ENCODE peak calls at places on chromosomes 13 and 19, in four cellular contexts. L is WTC11, M is HepG2, V is K562. R is an unnamed sample.

GRCh38 chr19:42191855-42192254 is 25.6 kb downstream of the DEDD2 start:
- DNase-seq in V (no peak), L (no peak), M (peak), R (no peak)

GRCh38 chr13:20637811-20638210 is 65.7 kb upstream of the IL17D start:
- DNase-seq in L (no peak), M (no peak), V (no peak), R (no peak)

GRCh38 chr13:109945206-109945960 is 159.0 kb upstream of the IRS2 start:
- DNase-seq in V (no peak), L (no peak), M (no peak), R (no peak)

GRCh38 chr19:28294395-28294794 is 918.6 kb downstream of the UQCRFS1 start:
- DNase-seq in V (no peak), L (no peak), M (no peak), R (no peak)

GRCh38 chr19:40700083-40700482 is 9.6 kb upstream of the NUMBL start:
- DNase-seq in V (no peak), M (no peak), L (no peak), R (no peak)

GRCh38 chr13:39913928-39914327 is 258.5 kb downstream of the COG6 start:
- DNase-seq in V (no peak), L (no peak), M (no peak), R (no peak)

GRCh38 chr19:17753976-17754375 is 2.7 kb downstream of the FCHO1 start:
- DNase-seq in V (no peak), M (no peak), L (peak), R (peak)

GRCh38 chr19:46976845-46977320 is 42.8 kb upstream of the NPAS1 start:
- DNase-seq in M (no peak), V (peak), L (peak), R (no peak)

GRCh38 chr13:113211774-113212173 is 2.4 kb downstream of the CUL4A start:
- DNase-seq in M (peak), L (peak), V (no peak), R (no peak)

GRCh38 chr19:57664269-57665127 is 4.2 kb upstream of the ZSCAN4 start:
- DNase-seq in M (peak), V (peak), L (peak), R (peak)

GRCh38 chr19:49101160-49101559 is 13.0 kb upstream of the LIN7B start:
- DNase-seq in V (peak), M (no peak), L (no peak), R (no peak)

GRCh38 chr13:104301216-104301975 is 1235.2 kb upstream of the SLC10A2 start:
- DNase-seq in M (no peak), V (no peak), L (no peak), R (no peak)

GRCh38 chr19:7799640-7800355 is 30.2 kb upstream of the EVI5L start:
- DNase-seq in L (peak), M (peak), V (peak), R (peak)

DNA sequence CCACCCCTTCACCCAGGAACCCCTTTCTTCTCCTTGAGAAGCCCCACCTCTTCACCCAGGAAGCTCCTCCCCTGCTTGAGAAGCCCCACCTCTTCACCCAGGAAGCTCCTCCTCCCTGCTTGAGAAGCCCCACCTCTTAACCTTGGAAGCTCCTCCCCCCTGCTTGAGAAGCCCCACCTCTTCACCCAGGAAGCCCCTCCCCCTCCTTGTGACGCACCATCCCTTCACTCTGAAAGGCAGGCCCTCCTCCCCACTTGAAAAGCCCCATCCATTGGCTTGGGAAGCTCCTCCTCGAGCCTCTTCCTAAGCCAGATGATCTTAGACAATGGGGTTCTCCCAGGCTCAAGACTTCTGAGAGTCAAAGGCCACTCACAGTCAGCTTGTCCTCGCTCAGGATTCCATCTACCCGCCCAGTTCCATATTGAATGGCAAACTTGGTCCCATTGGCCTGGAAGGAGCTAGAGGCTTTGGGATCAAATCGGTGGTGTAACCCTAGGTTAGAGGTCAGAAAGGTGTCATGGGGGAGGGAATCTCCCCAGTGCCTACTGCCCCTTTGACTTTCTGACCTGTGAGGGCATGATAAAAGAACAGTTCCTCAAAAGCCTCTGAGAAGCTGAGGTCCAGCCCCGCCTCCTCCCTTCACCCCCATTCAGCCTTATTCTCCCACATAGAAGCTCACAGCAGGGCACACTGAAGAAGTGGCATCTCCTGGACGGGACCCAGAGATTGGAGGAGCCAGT is 4.0 kb downstream of the NAPSA start:
- DNase-seq in V (peak), L (peak), M (no peak), R (peak)
- TF ChIP-seq ELF4 in V (no peak), L (no peak), M (no peak), R (no peak)

GRCh38 chr19:54108496-54108895 is 5.8 kb downstream of the NDUFA3 start:
- DNase-seq in L (no peak), V (no peak), M (no peak), R (no peak)

GRCh38 chr19:54107876-54108490 is 5.3 kb downstream of the NDUFA3 start:
- DNase-seq in V (no peak), L (no peak), M (no peak), R (no peak)

GRCh38 chr19:54105796-54106195 is 3.1 kb downstream of the NDUFA3 start:
- DNase-seq in V (peak), M (no peak), L (no peak), R (no peak)

GRCh38 chr19:54106716-54107115 is 4.1 kb downstream of the NDUFA3 start:
- DNase-seq in L (no peak), M (no peak), V (no peak), R (no peak)

DNA sequence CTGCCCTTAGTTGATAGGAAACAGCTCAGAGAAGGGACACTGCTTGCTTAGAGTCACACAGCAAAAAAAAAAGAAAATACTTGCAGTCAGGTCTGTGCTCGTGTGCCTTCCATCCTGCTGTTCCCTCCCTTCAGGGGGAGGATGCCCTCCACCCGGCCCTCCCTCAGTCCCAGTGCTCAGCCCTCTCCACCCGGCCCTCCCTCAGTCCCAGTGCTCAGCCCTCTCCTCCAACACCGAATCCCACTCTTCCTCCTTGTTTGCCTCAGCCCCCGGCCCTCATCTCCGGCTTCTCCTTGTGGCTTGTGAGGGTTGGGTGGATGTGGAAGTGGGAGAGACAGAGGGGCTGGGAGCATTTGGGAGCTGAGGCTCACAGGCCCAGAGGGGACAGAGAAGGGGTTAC is 5.8 kb downstream of the TFPT start:
- DNase-seq in V (peak), M (no peak), L (no peak), R (no peak)
- TF ChIP-seq ELF4 in V (no peak), M (no peak), L (no peak), R (no peak)

DNA sequence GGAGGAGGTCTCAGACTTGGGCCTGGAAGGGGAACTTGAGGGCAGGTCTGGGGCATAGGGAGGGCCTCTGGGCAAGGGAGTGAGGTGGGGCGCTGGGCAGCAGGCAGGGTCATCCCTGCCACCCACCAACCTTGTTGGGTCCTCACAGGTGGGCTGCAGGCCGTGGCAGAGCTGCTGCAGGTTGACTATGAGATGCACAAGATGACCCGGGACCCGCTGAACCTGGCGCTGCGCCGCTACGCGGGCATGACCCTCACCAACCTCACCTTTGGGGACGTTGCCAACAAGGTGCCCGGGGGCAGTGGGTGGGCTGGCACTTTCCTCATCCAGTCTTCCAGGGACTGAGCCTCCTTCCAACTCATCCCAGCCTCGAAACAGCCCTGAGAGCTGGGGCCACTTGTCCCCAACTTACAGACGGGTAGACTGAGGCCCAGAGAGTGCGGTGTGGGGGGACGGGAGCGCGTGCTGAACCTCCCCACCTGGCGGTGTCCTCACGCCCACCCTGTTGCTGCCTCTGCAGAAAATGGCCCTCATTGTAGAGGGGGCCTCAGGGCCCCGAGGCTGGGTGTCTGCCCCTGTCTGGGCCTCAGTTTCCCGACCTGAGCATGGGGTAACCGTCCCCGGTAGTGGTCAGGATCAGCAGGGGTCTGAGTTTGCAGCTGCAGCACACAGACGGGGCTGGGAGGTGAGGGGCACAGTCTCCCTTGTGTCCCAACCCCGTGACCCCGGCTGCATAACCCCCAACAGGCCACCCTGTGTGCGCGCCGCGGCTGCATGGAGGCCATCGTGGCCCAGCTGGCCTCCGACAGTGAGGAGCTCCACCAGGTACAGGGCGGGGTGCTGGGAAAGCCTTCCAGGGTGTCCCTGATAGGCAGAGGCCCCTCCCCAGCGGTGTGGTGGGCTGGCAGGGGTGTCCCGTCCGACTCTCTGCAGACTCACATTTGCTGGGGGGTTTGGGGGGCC is 10.4 kb downstream of the APC2 start:
- DNase-seq in V (no peak), L (peak), M (no peak), R (no peak)
- TF ChIP-seq ELF4 in V (no peak), L (no peak), M (no peak), R (no peak)

DNA sequence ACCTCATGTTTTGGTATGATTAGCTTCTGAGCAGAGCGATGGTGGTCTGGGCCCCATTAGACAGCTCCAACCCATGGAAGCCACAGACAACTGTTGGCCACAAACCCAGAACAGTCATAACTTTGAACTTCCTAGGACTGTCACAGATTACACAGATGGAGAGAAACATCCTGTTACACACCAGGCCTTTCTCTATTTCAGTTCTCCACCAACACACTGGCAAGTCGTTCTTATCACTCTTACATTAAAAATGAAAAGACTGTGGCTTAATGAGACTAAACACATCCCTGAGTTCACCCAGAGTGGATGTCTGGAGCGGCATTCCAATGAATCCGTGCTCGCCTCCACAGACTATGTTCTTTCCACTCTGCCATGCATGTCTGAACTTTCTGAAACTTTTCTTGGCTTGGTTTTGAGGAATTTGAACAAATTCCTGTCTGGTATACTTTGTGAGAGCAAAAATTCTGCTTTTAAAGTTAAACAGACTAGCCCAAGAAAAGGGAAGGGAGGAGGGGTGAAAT is 109.1 kb downstream of the NALCN start:
- DNase-seq in V (no peak), M (no peak), L (no peak), R (no peak)
- TF ChIP-seq ELF4 in V (no peak), M (no peak), L (no peak), R (no peak)

DNA sequence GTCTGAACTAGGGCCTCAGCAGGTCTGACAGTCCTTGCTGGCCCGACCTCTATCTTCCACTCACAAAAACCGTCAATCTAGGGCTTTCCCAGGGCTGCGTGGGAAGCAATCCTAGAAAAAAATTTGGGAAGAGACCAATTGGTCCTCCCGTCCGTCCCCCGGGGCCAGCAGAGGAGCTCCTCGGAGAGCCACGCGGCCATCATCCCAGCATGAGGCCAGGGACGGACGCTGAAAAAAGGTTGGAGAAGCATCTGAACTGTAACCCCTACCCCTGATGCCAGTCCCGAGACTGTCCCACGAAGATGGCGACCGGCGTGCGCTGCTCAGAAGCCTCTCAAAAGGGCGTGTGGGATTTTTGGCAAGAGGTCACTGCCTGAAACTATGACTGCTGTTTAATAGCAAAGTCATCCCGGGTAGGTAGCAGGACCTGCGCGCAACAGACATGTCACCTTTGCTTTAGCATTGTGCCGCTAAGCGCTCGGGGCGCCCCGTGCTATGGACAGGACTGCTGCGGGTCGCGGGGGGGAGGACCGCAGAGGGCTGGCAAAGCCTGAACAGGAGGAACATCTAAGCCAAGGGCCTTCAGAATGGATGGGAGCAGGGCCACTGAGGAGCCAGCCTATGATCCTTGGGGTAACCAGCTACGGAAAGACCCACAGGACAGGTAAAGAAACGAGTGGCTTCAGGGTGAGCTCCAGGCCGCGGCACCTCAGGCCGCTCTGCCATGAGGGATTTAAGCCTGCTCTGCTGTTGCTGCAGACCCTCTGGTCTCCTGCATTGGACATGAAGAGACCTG is 10.6 kb downstream of the AKAP8 start:
- DNase-seq in V (no peak), L (no peak), M (no peak), R (no peak)
- TF ChIP-seq ELF4 in V (no peak), L (no peak), M (no peak), R (no peak)

DNA sequence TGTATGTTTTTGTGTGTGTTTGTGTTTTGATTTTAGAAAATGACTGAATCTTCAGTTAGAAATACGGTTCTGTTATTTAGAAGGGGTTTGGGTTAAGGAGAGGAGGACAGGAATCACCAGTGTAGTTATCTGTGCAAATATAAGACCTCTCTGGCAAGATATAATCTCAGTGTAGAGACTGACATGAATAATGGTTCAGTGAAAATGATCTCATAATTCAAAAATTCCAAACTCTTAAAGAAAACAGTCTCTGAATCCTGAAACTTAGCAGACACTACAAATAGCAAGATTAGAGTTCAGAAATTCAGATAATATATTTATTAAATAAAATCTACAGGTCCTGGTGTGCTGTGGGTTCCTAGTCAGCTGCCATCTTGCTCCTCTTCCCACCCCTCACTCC is 73.5 kb downstream of the PDS5B start:
- DNase-seq in M (no peak), L (no peak), V (no peak), R (no peak)
- TF ChIP-seq ELF4 in M (no peak), L (no peak), V (no peak), R (no peak)

R was measured in HEK293T.